ENCODE peak calls at places on chromosome 4, in four cellular contexts. A, H, W and U are unnamed samples.
A peak's percentile ranks its signal among the peaks of the same experiment; 100 is the strongest.

GRCh38 chr4:153115322-153116100 is 88.7 kb upstream of the TRIM2 start:
- DNase-seq in A (peak; percentile 11), H (no peak), W (peak; percentile 79), U (peak; percentile 69)

GRCh38 chr4:87559090-87559837 is 30.1 kb upstream of the SPARCL1 start:
- DNase-seq in A (no peak), H (no peak), W (peak; percentile 50), U (no peak)

GRCh38 chr4:57233391-57233790 is 123.2 kb upstream of the IGFBP7 start:
- DNase-seq in A (no peak), H (no peak), W (no peak), U (peak; percentile 3)

GRCh38 chr4:94757192-94758140 is at the start of gene BMPR1B:
- DNase-seq in A (no peak), H (no peak), W (no peak), U (peak; percentile 84)

GRCh38 chr4:70721747-70722146 is at the start of gene RUFY3:
- DNase-seq in A (no peak), H (no peak), W (no peak), U (no peak)

GRCh38 chr4:79964715-79965345 is 108.2 kb downstream of the ANTXR2 start:
- DNase-seq in A (no peak), H (no peak), W (no peak), U (no peak)

GRCh38 chr4:24121395-24122175 is 231.7 kb upstream of the PPARGC1A start:
- DNase-seq in A (no peak), H (no peak), W (no peak), U (no peak)

GRCh38 chr4:137572647-137573046 is 40.4 kb upstream of the PCDH18 start:
- DNase-seq in A (no peak), H (no peak), W (no peak), U (no peak)

GRCh38 chr4:128524311-128524710 is 236.7 kb upstream of the PGRMC2 start:
- DNase-seq in A (no peak), H (no peak), W (no peak), U (peak; percentile 88)

GRCh38 chr4:87188063-87188462 is 32.4 kb downstream of the KLHL8 start:
- DNase-seq in A (no peak), H (no peak), W (no peak), U (no peak)

GRCh38 chr4:177118596-177118995 is 191.1 kb upstream of the NEIL3 start:
- DNase-seq in A (no peak), H (no peak), W (no peak), U (no peak)

GRCh38 chr4:168920438-168921081 is 89.5 kb downstream of the CBR4 start:
- DNase-seq in A (no peak), H (no peak), W (no peak), U (no peak)

GRCh38 chr4:17788956-17789355 is 7.5 kb upstream of the FAM184B start:
- DNase-seq in A (no peak), H (no peak), W (no peak), U (no peak)

GRCh38 chr4:136680271-136680670 is 852.0 kb downstream of the PCDH18 start:
- DNase-seq in A (no peak), H (no peak), W (no peak), U (no peak)

GRCh38 chr4:24910504-24910903 is 2.3 kb downstream of the CCDC149 start:
- DNase-seq in A (no peak), H (no peak), W (no peak), U (no peak)

GRCh38 chr4:38131371-38132139 is 171.4 kb downstream of the PTTG2 start:
- DNase-seq in A (no peak), H (no peak), W (peak; percentile 84), U (no peak)

GRCh38 chr4:11042760-11043159 is 358.2 kb upstream of the CLNK start:
- DNase-seq in A (no peak), H (no peak), W (peak; percentile 16), U (no peak)

GRCh38 chr4:12446650-12447049 is 1018.0 kb upstream of the HS3ST1 start:
- DNase-seq in A (no peak), H (no peak), W (no peak), U (no peak)

GRCh38 chr4:81512371-81512770 is 40.7 kb upstream of the RASGEF1B start:
- DNase-seq in A (no peak), H (no peak), W (no peak), U (no peak)

GRCh38 chr4:94448815-94449375 is 2.8 kb upstream of the PDLIM5 start:
- DNase-seq in A (no peak), H (no peak), W (no peak), U (no peak)

GRCh38 chr4:122777846-122778501 is 45.5 kb downstream of the BBS12 start:
- DNase-seq in A (no peak), H (no peak), W (no peak), U (no peak)

GRCh38 chr4:122775039-122775438 is 42.5 kb downstream of the BBS12 start:
- DNase-seq in A (no peak), H (peak; percentile 31), W (no peak), U (no peak)

GRCh38 chr4:122775987-122776836 is 43.7 kb downstream of the BBS12 start:
- DNase-seq in A (no peak), H (peak; percentile 50), W (no peak), U (no peak)

GRCh38 chr4:122773021-122773420 is 40.5 kb downstream of the BBS12 start:
- DNase-seq in A (no peak), H (no peak), W (no peak), U (no peak)

DNA sequence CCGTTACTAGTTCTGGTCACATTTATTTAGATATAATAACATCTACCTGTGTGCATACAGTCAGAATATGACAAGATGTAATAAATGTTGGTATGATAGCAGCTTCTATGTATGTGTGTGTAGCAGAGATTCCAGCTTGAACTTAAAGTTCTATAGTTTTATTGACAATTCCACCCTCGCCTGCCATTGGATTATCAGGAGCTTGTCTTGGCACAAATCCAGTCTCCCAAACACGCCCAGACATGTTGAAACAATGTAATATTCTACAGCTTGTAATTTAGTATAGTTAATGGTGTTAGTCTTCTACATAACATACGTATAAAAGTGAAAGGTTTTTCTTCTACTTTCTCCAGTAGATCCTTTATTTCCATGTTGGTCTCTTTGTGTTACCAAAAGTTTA is 44.4 kb downstream of the BBS12 start:
- DNase-seq in A (no peak), H (no peak), W (no peak), U (no peak)
- TF ChIP-seq SMC3 in A (no peak), H (no peak), W (no peak), U (no peak)

GRCh38 chr4:114980932-114981693 is 132.3 kb downstream of the NDST4 start:
- DNase-seq in A (no peak), H (no peak), W (no peak), U (no peak)
- TF ChIP-seq JUNB in A (no peak), H (no peak), W (no peak), U (no peak)

GRCh38 chr4:8759987-8760386 is 111.7 kb downstream of the HMX1 start:
- DNase-seq in A (no peak), H (no peak), W (no peak), U (no peak)
- TF ChIP-seq SMC3 in A (no peak), H (no peak), W (no peak), U (no peak)

DNA sequence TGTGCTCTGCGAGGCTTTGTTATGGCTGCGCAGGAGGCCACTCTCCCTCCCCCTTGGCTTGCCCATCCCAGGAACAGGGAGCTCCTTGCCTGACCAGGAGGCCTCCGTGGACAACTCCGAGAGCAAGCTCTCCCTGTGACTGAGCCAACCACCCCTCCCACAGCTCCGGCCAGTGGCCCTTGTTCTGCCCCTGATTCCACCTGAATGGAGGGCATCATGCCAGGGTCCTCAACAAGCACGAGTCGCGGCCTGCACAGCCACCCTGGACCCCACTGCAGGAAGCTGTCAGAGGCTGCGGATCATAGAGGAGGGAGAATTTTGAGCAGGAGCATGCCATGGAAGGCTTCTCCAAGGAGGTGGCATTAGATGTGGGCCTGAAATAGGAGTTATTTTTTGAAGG is 44.8 kb upstream of the GRPEL1 start:
- DNase-seq in A (no peak), H (no peak), W (no peak), U (no peak)
- TF ChIP-seq JUNB in A (no peak), H (no peak), W (no peak), U (no peak)

DNA sequence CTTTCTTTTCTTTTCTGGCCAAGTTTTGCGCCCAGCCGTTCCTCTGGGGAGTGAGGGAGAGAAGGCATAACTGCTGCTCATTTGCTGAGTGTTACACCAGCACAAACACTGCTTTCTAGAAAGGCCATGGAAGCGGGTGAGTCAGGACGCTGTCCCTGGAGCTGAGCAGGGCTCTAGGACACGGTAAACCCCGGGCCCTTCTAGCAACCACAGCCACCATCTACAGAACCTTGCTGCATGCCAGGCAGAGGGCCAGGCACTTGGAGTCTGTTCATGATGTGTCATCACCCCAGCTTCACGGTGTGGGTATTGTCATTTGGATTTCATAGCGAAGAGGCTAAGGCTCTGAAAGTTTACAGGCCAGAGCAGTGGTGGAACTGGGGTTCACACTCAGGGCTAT is 31.7 kb upstream of the C4orf50 start:
- DNase-seq in A (no peak), H (no peak), W (no peak), U (no peak)
- TF ChIP-seq SMC3 in A (no peak), H (no peak), W (no peak), U (no peak)

DNA sequence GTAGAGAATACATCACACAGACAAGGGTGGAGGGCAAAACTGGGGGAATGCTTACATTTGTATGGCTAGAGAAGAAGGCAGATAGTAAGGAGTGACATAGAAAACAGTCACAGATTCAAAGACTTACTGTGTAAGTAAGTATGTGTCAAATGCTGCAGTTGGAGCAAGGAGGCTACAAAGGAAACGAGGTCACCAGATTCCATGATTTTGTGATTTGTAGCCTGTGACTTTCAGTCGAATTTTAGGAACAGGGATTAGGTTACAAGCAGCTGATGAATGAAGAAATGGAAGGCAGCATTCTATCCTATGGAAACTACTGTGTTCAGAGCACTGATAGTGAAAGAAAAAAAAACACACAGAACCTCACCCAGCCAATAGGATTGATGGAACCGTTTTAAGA is 407.9 kb downstream of the IL15 start:
- DNase-seq in A (no peak), H (no peak), W (no peak), U (no peak)
- TF ChIP-seq JUNB in A (no peak), H (no peak), W (no peak), U (no peak)

GRCh38 chr4:28879900-28880299 is 1840.3 kb upstream of the PCDH7 start:
- DNase-seq in A (no peak), H (no peak), W (no peak), U (no peak)
- TF ChIP-seq SMC3 in A (no peak), H (no peak), W (no peak), U (no peak)

GRCh38 chr4:89949782-89950387 is 55.2 kb downstream of the MMRN1 start:
- DNase-seq in A (no peak), H (no peak), W (no peak), U (no peak)
- TF ChIP-seq JUNB in A (no peak), H (no peak), W (no peak), U (no peak)

GRCh38 chr4:36056128-36056527 is 188.2 kb downstream of the ARAP2 start:
- DNase-seq in A (no peak), H (no peak), W (no peak), U (no peak)

GRCh38 chr4:36053931-36054330 is 190.4 kb downstream of the ARAP2 start:
- DNase-seq in A (no peak), H (no peak), W (no peak), U (no peak)

GRCh38 chr4:36054750-36055467 is 189.4 kb downstream of the ARAP2 start:
- DNase-seq in A (no peak), H (no peak), W (no peak), U (no peak)

GRCh38 chr4:36046026-36046425 is 198.3 kb downstream of the ARAP2 start:
- DNase-seq in A (no peak), H (no peak), W (no peak), U (no peak)

DNA sequence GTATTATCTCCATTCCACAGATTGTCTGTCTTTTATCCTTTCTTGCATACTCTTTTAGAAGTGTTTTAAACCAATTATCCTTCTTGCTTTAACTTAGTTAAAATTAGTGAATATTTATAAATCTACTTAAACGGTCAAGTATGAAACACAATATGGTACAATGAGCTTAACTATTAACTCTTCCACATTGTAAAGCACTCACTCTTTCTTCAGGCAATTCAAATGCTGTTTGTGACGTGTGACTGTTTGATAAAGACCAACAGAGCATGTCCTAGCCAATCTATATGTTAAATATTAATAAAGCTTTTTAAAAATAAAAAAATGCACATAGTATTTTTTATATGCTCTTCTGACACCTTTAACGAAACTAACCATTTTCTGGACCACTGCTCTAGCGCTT is 192.7 kb downstream of the ARAP2 start:
- DNase-seq in A (no peak), H (no peak), W (no peak), U (no peak)
- TF ChIP-seq SMC3 in A (no peak), H (no peak), W (no peak), U (no peak)